ENCODE peak calls at places on chromosomes 4 and X, in seven cellular contexts. Z, J, R, S, B, O and G are unnamed samples.

GRCh38 chrX:18042776-18043175 is 177.9 kb downstream of the BEND2 start:
- DNase-seq in Z (no peak), J (no peak), R (no peak), S (no peak), B (no peak), O (no peak), G (no peak)

GRCh38 chr4:26803462-26803861 is 57.2 kb upstream of the STIM2 start:
- DNase-seq in Z (peak; percentile 73), J (no peak), R (no peak), S (no peak), B (no peak), O (peak; percentile 20), G (no peak)

GRCh38 chr4:1726146-1726934 is 5.0 kb downstream of the TACC3 start:
- DNase-seq in Z (peak; percentile 89), J (peak; percentile 84), R (peak; percentile 78), S (peak; percentile 91), B (peak; percentile 78), O (peak; percentile 94), G (no peak)

GRCh38 chrX:5113128-5113527 is 1115.5 kb downstream of the NLGN4X start:
- DNase-seq in Z (no peak), J (peak; percentile 25), R (no peak), S (peak; percentile 2), B (no peak), O (peak; percentile 31), G (peak; percentile 17)

GRCh38 chr4:19945501-19945900 is 306.2 kb upstream of the SLIT2 start:
- DNase-seq in Z (no peak), J (no peak), R (no peak), S (no peak), B (no peak), O (no peak), G (no peak)

GRCh38 chrX:27915617-27916016 is 65.6 kb downstream of the DCAF8L1 start:
- DNase-seq in Z (no peak), J (peak; percentile 4), R (no peak), S (no peak), B (no peak), O (no peak), G (peak; percentile 17)

GRCh38 chr4:150588341-150588740 is 6.4 kb downstream of the MAB21L2 start:
- DNase-seq in Z (no peak), J (no peak), R (no peak), S (no peak), B (no peak), O (no peak), G (no peak)

GRCh38 chr4:54741161-54741560 is 83.4 kb downstream of the KIT start:
- DNase-seq in Z (no peak), J (no peak), R (no peak), S (no peak), B (no peak), O (peak; percentile 18), G (no peak)

GRCh38 chr4:93825551-93826216 is 2.9 kb upstream of the ATOH1 start:
- DNase-seq in Z (no peak), J (no peak), R (no peak), S (no peak), B (no peak), O (no peak), G (no peak)

GRCh38 chr4:135032670-135033069 is 831.1 kb upstream of the PABPC4L start:
- DNase-seq in Z (no peak), J (no peak), R (no peak), S (no peak), B (no peak), O (peak; percentile 7), G (no peak)

GRCh38 chr4:87679449-87680169 is 29.5 kb downstream of the DMP1 start:
- DNase-seq in Z (peak; percentile 59), J (peak; percentile 46), R (peak; percentile 48), S (peak; percentile 57), B (peak; percentile 10), O (peak; percentile 80), G (peak; percentile 3)

GRCh38 chr4:2934077-2934812 is 29.0 kb downstream of the NOP14 start:
- DNase-seq in Z (no peak), J (peak; percentile 41), R (no peak), S (peak; percentile 67), B (no peak), O (peak; percentile 51), G (peak; percentile 81)

GRCh38 chrX:13990126-13990525 is 39.6 kb downstream of the GEMIN8 start:
- DNase-seq in Z (no peak), J (no peak), R (no peak), S (no peak), B (no peak), O (no peak), G (no peak)

GRCh38 chr4:151567056-151567455 is 158.1 kb downstream of the FHIP1A start:
- DNase-seq in Z (no peak), J (no peak), R (no peak), S (no peak), B (no peak), O (no peak), G (no peak)

GRCh38 chrX:119121341-119121740 is 6.3 kb downstream of the KIAA1210 start:
- DNase-seq in Z (no peak), J (no peak), R (no peak), S (no peak), B (no peak), O (no peak), G (no peak)

GRCh38 chr4:55330241-55330640 is 15.8 kb upstream of the SRD5A3 start:
- DNase-seq in Z (no peak), J (no peak), R (no peak), S (no peak), B (no peak), O (no peak), G (no peak)

GRCh38 chr4:108982786-108983185 is 219.9 kb upstream of the ETNPPL start:
- DNase-seq in Z (no peak), J (no peak), R (no peak), S (no peak), B (no peak), O (no peak), G (no peak)

GRCh38 chrX:10608099-10608498 is 12.3 kb downstream of the MID1 start:
- DNase-seq in Z (no peak), J (peak; percentile 84), R (no peak), S (no peak), B (no peak), O (no peak), G (no peak)

GRCh38 chr4:104967034-104967401 is 179.7 kb upstream of the TET2 start:
- DNase-seq in Z (no peak), J (no peak), R (no peak), S (no peak), B (no peak), O (no peak), G (no peak)

GRCh38 chr4:91653067-91653466 is 650.7 kb upstream of the GRID2 start:
- DNase-seq in Z (no peak), J (no peak), R (no peak), S (no peak), B (no peak), O (no peak), G (no peak)

GRCh38 chr4:155604718-155605601 is 61.7 kb upstream of the GUCY1A1 start:
- DNase-seq in Z (no peak), J (no peak), R (no peak), S (no peak), B (no peak), O (no peak), G (no peak)

GRCh38 chr4:173264245-173264959 is 69.8 kb downstream of the HMGB2 start:
- DNase-seq in Z (peak; percentile 36), J (no peak), R (no peak), S (peak; percentile 86), B (no peak), O (peak; percentile 31), G (peak; percentile 39)

GRCh38 chr4:110119347-110119746 is 79.1 kb downstream of the ELOVL6 start:
- DNase-seq in Z (no peak), J (no peak), R (no peak), S (no peak), B (no peak), O (no peak), G (no peak)

GRCh38 chrX:40922307-40922706 is 162.9 kb upstream of the USP9X start:
- DNase-seq in Z (peak; percentile 33), J (peak; percentile 63), R (peak; percentile 56), S (peak; percentile 64), B (no peak), O (peak; percentile 88), G (no peak)
- TF ChIP-seq REST in Z (no peak), J (no peak), R (no peak), S (no peak), B (no peak), O (no peak), G (no peak)

DNA sequence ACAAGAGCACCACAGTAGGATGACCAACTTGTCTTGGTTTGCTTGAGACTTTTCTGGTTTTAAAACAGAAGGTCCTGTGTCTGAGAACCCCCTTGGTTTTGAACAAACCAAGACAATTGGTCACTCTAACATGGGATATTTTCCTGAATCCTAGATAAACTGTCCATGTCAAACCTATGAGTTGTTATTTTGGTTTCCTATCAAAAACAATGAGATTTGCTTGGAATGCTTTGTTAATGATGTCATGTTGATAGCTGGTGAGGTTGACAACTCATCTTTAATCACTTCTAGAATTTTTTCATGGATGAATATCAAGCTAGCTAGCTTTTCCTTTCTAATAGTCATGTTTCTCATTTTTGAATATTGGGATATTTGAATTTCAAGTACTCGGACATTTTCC is 518.3 kb upstream of the ARX start:
- DNase-seq in Z (no peak), J (no peak), R (no peak), S (no peak), B (no peak), O (no peak), G (no peak)
- TF ChIP-seq REST in Z (no peak), J (no peak), R (no peak), S (no peak), B (no peak), O (no peak), G (no peak)

GRCh38 chr4:145525291-145525740 is 43.7 kb downstream of the SMAD1 start:
- DNase-seq in Z (peak; percentile 68), J (no peak), R (no peak), S (no peak), B (no peak), O (no peak), G (no peak)

GRCh38 chr4:145521282-145521681 is 39.6 kb downstream of the SMAD1 start:
- DNase-seq in Z (no peak), J (no peak), R (no peak), S (no peak), B (no peak), O (no peak), G (no peak)

GRCh38 chr4:145527773-145528172 is 46.1 kb downstream of the SMAD1 start:
- DNase-seq in Z (no peak), J (no peak), R (no peak), S (no peak), B (no peak), O (no peak), G (no peak)

GRCh38 chr4:145523117-145523516 is 41.5 kb downstream of the SMAD1 start:
- DNase-seq in Z (no peak), J (no peak), R (no peak), S (no peak), B (no peak), O (no peak), G (no peak)

DNA sequence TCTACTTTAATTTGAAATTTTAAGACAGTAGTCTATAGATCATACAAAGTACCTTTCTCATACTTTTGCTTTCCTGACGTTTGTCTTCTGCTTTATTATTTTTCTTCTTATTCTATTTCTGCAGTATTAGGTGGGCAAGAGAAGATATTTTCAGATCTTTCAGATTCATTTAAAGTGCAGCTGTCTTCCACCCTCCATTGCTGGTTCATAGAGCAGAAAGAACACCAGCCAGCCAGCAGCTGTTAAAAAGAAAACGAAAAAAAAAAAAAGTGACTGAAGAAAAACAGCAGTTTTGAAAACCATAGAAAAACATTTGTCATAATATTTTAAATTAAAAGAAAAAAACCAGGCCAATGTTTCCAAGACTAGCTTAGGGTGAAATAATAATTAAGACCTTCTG is 42.9 kb downstream of the SMAD1 start:
- DNase-seq in Z (no peak), J (no peak), R (no peak), S (no peak), B (no peak), O (no peak), G (no peak)
- TF ChIP-seq REST in Z (no peak), J (no peak), R (no peak), S (no peak), B (no peak), O (no peak), G (no peak)

GRCh38 chr4:86641516-86642090 is 47.5 kb downstream of the PTPN13 start:
- DNase-seq in Z (no peak), J (no peak), R (no peak), S (no peak), B (no peak), O (no peak), G (no peak)
- TF ChIP-seq REST in Z (no peak), J (no peak), R (no peak), S (no peak), B (no peak), O (no peak), G (no peak)